ENCODE peak calls at places on chromosomes 11 and 22, in four cellular contexts. One of them, this sample, is unnamed.

GRCh38 chr11:35969089-35970046 is 25.5 kb downstream of the LDLRAD3 start:
- DNase-seq in effector CD8-positive, alpha-beta T cell: no peak
- DNase-seq in stimulated activated CD8-positive, alpha-beta memory T cell treated with anti-CD3 and anti-CD28 coated beads, Interleukin-2, amount 100 ng/mL, for 1 hour: no peak
- DNase-seq in activated CD4-positive, alpha-beta T cell treated with anti-CD3 and anti-CD28 coated beads, Interleukin-2, amount 50 U/mL, for 24 hours: no peak
- DNase-seq in this sample: peak

GRCh38 chr11:27694992-27695391 is 5.3 kb downstream of the BDNF start:
- DNase-seq in effector CD8-positive, alpha-beta T cell: no peak
- DNase-seq in stimulated activated CD8-positive, alpha-beta memory T cell treated with anti-CD3 and anti-CD28 coated beads, Interleukin-2, amount 100 ng/mL, for 1 hour: no peak
- DNase-seq in activated CD4-positive, alpha-beta T cell treated with anti-CD3 and anti-CD28 coated beads, Interleukin-2, amount 50 U/mL, for 24 hours: no peak
- DNase-seq in this sample: no peak

GRCh38 chr22:45238431-45239377 is 2.0 kb downstream of the KIAA0930 start:
- DNase-seq in stimulated activated CD8-positive, alpha-beta memory T cell treated with anti-CD3 and anti-CD28 coated beads, Interleukin-2, amount 100 ng/mL, for 1 hour: no peak
- DNase-seq in activated CD4-positive, alpha-beta T cell treated with anti-CD3 and anti-CD28 coated beads, Interleukin-2, amount 50 U/mL, for 24 hours: no peak
- DNase-seq in effector CD8-positive, alpha-beta T cell: no peak
- DNase-seq in this sample: no peak

GRCh38 chr22:19052941-19053551 is 69.2 kb downstream of the DGCR2 start:
- DNase-seq in activated CD4-positive, alpha-beta T cell treated with anti-CD3 and anti-CD28 coated beads, Interleukin-2, amount 50 U/mL, for 24 hours: no peak
- DNase-seq in stimulated activated CD8-positive, alpha-beta memory T cell treated with anti-CD3 and anti-CD28 coated beads, Interleukin-2, amount 100 ng/mL, for 1 hour: no peak
- DNase-seq in effector CD8-positive, alpha-beta T cell: no peak
- DNase-seq in this sample: no peak

GRCh38 chr11:116109228-116109627 is 605.0 kb upstream of the CADM1 start:
- DNase-seq in effector CD8-positive, alpha-beta T cell: no peak
- DNase-seq in stimulated activated CD8-positive, alpha-beta memory T cell treated with anti-CD3 and anti-CD28 coated beads, Interleukin-2, amount 100 ng/mL, for 1 hour: no peak
- DNase-seq in activated CD4-positive, alpha-beta T cell treated with anti-CD3 and anti-CD28 coated beads, Interleukin-2, amount 50 U/mL, for 24 hours: no peak
- DNase-seq in this sample: peak

GRCh38 chr11:115081972-115082371 is 403.6 kb downstream of the NXPE2 start:
- DNase-seq in stimulated activated CD8-positive, alpha-beta memory T cell treated with anti-CD3 and anti-CD28 coated beads, Interleukin-2, amount 100 ng/mL, for 1 hour: no peak
- DNase-seq in activated CD4-positive, alpha-beta T cell treated with anti-CD3 and anti-CD28 coated beads, Interleukin-2, amount 50 U/mL, for 24 hours: no peak
- DNase-seq in effector CD8-positive, alpha-beta T cell: no peak
- DNase-seq in this sample: no peak

GRCh38 chr11:22466809-22467208 is 128.6 kb downstream of the SLC17A6 start:
- DNase-seq in stimulated activated CD8-positive, alpha-beta memory T cell treated with anti-CD3 and anti-CD28 coated beads, Interleukin-2, amount 100 ng/mL, for 1 hour: no peak
- DNase-seq in effector CD8-positive, alpha-beta T cell: no peak
- DNase-seq in activated CD4-positive, alpha-beta T cell treated with anti-CD3 and anti-CD28 coated beads, Interleukin-2, amount 50 U/mL, for 24 hours: no peak
- DNase-seq in this sample: peak

GRCh38 chr11:113341388-113342165 is 27.2 kb downstream of the TTC12 start:
- DNase-seq in stimulated activated CD8-positive, alpha-beta memory T cell treated with anti-CD3 and anti-CD28 coated beads, Interleukin-2, amount 100 ng/mL, for 1 hour: no peak
- DNase-seq in activated CD4-positive, alpha-beta T cell treated with anti-CD3 and anti-CD28 coated beads, Interleukin-2, amount 50 U/mL, for 24 hours: no peak
- DNase-seq in effector CD8-positive, alpha-beta T cell: no peak
- DNase-seq in this sample: no peak

GRCh38 chr11:134800826-134801225 is 388.8 kb upstream of the B3GAT1 start:
- DNase-seq in effector CD8-positive, alpha-beta T cell: no peak
- DNase-seq in stimulated activated CD8-positive, alpha-beta memory T cell treated with anti-CD3 and anti-CD28 coated beads, Interleukin-2, amount 100 ng/mL, for 1 hour: no peak
- DNase-seq in activated CD4-positive, alpha-beta T cell treated with anti-CD3 and anti-CD28 coated beads, Interleukin-2, amount 50 U/mL, for 24 hours: no peak
- DNase-seq in this sample: no peak

GRCh38 chr22:30421695-30422480 is 3.7 kb upstream of the MTFP1 start:
- DNase-seq in effector CD8-positive, alpha-beta T cell: no peak
- DNase-seq in activated CD4-positive, alpha-beta T cell treated with anti-CD3 and anti-CD28 coated beads, Interleukin-2, amount 50 U/mL, for 24 hours: no peak
- DNase-seq in stimulated activated CD8-positive, alpha-beta memory T cell treated with anti-CD3 and anti-CD28 coated beads, Interleukin-2, amount 100 ng/mL, for 1 hour: no peak
- DNase-seq in this sample: peak

GRCh38 chr11:36008576-36008975 is 64.7 kb downstream of the LDLRAD3 start:
- DNase-seq in stimulated activated CD8-positive, alpha-beta memory T cell treated with anti-CD3 and anti-CD28 coated beads, Interleukin-2, amount 100 ng/mL, for 1 hour: no peak
- DNase-seq in activated CD4-positive, alpha-beta T cell treated with anti-CD3 and anti-CD28 coated beads, Interleukin-2, amount 50 U/mL, for 24 hours: no peak
- DNase-seq in effector CD8-positive, alpha-beta T cell: no peak
- DNase-seq in this sample: no peak

GRCh38 chr11:6617315-6617781 is 1.9 kb downstream of the TPP1 start:
- DNase-seq in activated CD4-positive, alpha-beta T cell treated with anti-CD3 and anti-CD28 coated beads, Interleukin-2, amount 50 U/mL, for 24 hours: no peak
- DNase-seq in stimulated activated CD8-positive, alpha-beta memory T cell treated with anti-CD3 and anti-CD28 coated beads, Interleukin-2, amount 100 ng/mL, for 1 hour: no peak
- DNase-seq in effector CD8-positive, alpha-beta T cell: no peak
- DNase-seq in this sample: no peak

GRCh38 chr11:17229481-17230152 is 21.8 kb upstream of the PIK3C2A start:
- DNase-seq in stimulated activated CD8-positive, alpha-beta memory T cell treated with anti-CD3 and anti-CD28 coated beads, Interleukin-2, amount 100 ng/mL, for 1 hour: no peak
- DNase-seq in activated CD4-positive, alpha-beta T cell treated with anti-CD3 and anti-CD28 coated beads, Interleukin-2, amount 50 U/mL, for 24 hours: no peak
- DNase-seq in effector CD8-positive, alpha-beta T cell: no peak
- DNase-seq in this sample: no peak

GRCh38 chr22:27687984-27688545 is 113.5 kb downstream of the MN1 start:
- DNase-seq in activated CD4-positive, alpha-beta T cell treated with anti-CD3 and anti-CD28 coated beads, Interleukin-2, amount 50 U/mL, for 24 hours: no peak
- DNase-seq in effector CD8-positive, alpha-beta T cell: no peak
- DNase-seq in stimulated activated CD8-positive, alpha-beta memory T cell treated with anti-CD3 and anti-CD28 coated beads, Interleukin-2, amount 100 ng/mL, for 1 hour: no peak
- DNase-seq in this sample: peak

GRCh38 chr11:69218946-69219720 is 63.4 kb downstream of the SMIM38 start:
- DNase-seq in effector CD8-positive, alpha-beta T cell: no peak
- DNase-seq in stimulated activated CD8-positive, alpha-beta memory T cell treated with anti-CD3 and anti-CD28 coated beads, Interleukin-2, amount 100 ng/mL, for 1 hour: no peak
- DNase-seq in activated CD4-positive, alpha-beta T cell treated with anti-CD3 and anti-CD28 coated beads, Interleukin-2, amount 50 U/mL, for 24 hours: no peak
- DNase-seq in this sample: no peak

GRCh38 chr11:33329705-33330329 is 72.6 kb downstream of the HIPK3 start:
- DNase-seq in effector CD8-positive, alpha-beta T cell: peak
- DNase-seq in stimulated activated CD8-positive, alpha-beta memory T cell treated with anti-CD3 and anti-CD28 coated beads, Interleukin-2, amount 100 ng/mL, for 1 hour: no peak
- DNase-seq in activated CD4-positive, alpha-beta T cell treated with anti-CD3 and anti-CD28 coated beads, Interleukin-2, amount 50 U/mL, for 24 hours: no peak
- DNase-seq in this sample: peak

GRCh38 chr22:34702279-34702678 is 363.7 kb upstream of the ISX start:
- DNase-seq in effector CD8-positive, alpha-beta T cell: no peak
- DNase-seq in activated CD4-positive, alpha-beta T cell treated with anti-CD3 and anti-CD28 coated beads, Interleukin-2, amount 50 U/mL, for 24 hours: no peak
- DNase-seq in stimulated activated CD8-positive, alpha-beta memory T cell treated with anti-CD3 and anti-CD28 coated beads, Interleukin-2, amount 100 ng/mL, for 1 hour: no peak
- DNase-seq in this sample: peak

GRCh38 chr11:129373489-129373953 is 2.1 kb upstream of the BARX2 start:
- DNase-seq in stimulated activated CD8-positive, alpha-beta memory T cell treated with anti-CD3 and anti-CD28 coated beads, Interleukin-2, amount 100 ng/mL, for 1 hour: no peak
- DNase-seq in activated CD4-positive, alpha-beta T cell treated with anti-CD3 and anti-CD28 coated beads, Interleukin-2, amount 50 U/mL, for 24 hours: no peak
- DNase-seq in effector CD8-positive, alpha-beta T cell: no peak
- DNase-seq in this sample: peak

GRCh38 chr22:27752771-27753170 is 48.8 kb downstream of the MN1 start:
- DNase-seq in activated CD4-positive, alpha-beta T cell treated with anti-CD3 and anti-CD28 coated beads, Interleukin-2, amount 50 U/mL, for 24 hours: no peak
- DNase-seq in effector CD8-positive, alpha-beta T cell: no peak
- DNase-seq in stimulated activated CD8-positive, alpha-beta memory T cell treated with anti-CD3 and anti-CD28 coated beads, Interleukin-2, amount 100 ng/mL, for 1 hour: no peak
- DNase-seq in this sample: peak

GRCh38 chr11:637593-638507 is 781 bp downstream of the DRD4 start:
- DNase-seq in stimulated activated CD8-positive, alpha-beta memory T cell treated with anti-CD3 and anti-CD28 coated beads, Interleukin-2, amount 100 ng/mL, for 1 hour: no peak
- DNase-seq in effector CD8-positive, alpha-beta T cell: no peak
- DNase-seq in activated CD4-positive, alpha-beta T cell treated with anti-CD3 and anti-CD28 coated beads, Interleukin-2, amount 50 U/mL, for 24 hours: no peak
- DNase-seq in this sample: no peak

GRCh38 chr11:133697161-133697560 is 148.2 kb downstream of the SPATA19 start:
- DNase-seq in effector CD8-positive, alpha-beta T cell: no peak
- DNase-seq in activated CD4-positive, alpha-beta T cell treated with anti-CD3 and anti-CD28 coated beads, Interleukin-2, amount 50 U/mL, for 24 hours: no peak
- DNase-seq in stimulated activated CD8-positive, alpha-beta memory T cell treated with anti-CD3 and anti-CD28 coated beads, Interleukin-2, amount 100 ng/mL, for 1 hour: no peak
- DNase-seq in this sample: no peak

GRCh38 chr11:69624293-69624692 is 16.7 kb upstream of the CCND1 start:
- DNase-seq in stimulated activated CD8-positive, alpha-beta memory T cell treated with anti-CD3 and anti-CD28 coated beads, Interleukin-2, amount 100 ng/mL, for 1 hour: no peak
- DNase-seq in activated CD4-positive, alpha-beta T cell treated with anti-CD3 and anti-CD28 coated beads, Interleukin-2, amount 50 U/mL, for 24 hours: no peak
- DNase-seq in effector CD8-positive, alpha-beta T cell: no peak
- DNase-seq in this sample: no peak

GRCh38 chr22:32555546-32555945 is 80.9 kb downstream of the FBXO7 start:
- DNase-seq in stimulated activated CD8-positive, alpha-beta memory T cell treated with anti-CD3 and anti-CD28 coated beads, Interleukin-2, amount 100 ng/mL, for 1 hour: no peak
- DNase-seq in effector CD8-positive, alpha-beta T cell: no peak
- DNase-seq in activated CD4-positive, alpha-beta T cell treated with anti-CD3 and anti-CD28 coated beads, Interleukin-2, amount 50 U/mL, for 24 hours: no peak
- DNase-seq in this sample: no peak

GRCh38 chr11:28690746-28691145 is 582.6 kb downstream of the METTL15 start:
- DNase-seq in effector CD8-positive, alpha-beta T cell: no peak
- DNase-seq in stimulated activated CD8-positive, alpha-beta memory T cell treated with anti-CD3 and anti-CD28 coated beads, Interleukin-2, amount 100 ng/mL, for 1 hour: no peak
- DNase-seq in activated CD4-positive, alpha-beta T cell treated with anti-CD3 and anti-CD28 coated beads, Interleukin-2, amount 50 U/mL, for 24 hours: no peak
- DNase-seq in this sample: no peak

GRCh38 chr11:92972248-92972647 is 2.8 kb downstream of the MTNR1B start:
- DNase-seq in effector CD8-positive, alpha-beta T cell: no peak
- DNase-seq in activated CD4-positive, alpha-beta T cell treated with anti-CD3 and anti-CD28 coated beads, Interleukin-2, amount 50 U/mL, for 24 hours: no peak
- DNase-seq in stimulated activated CD8-positive, alpha-beta memory T cell treated with anti-CD3 and anti-CD28 coated beads, Interleukin-2, amount 100 ng/mL, for 1 hour: no peak
- DNase-seq in this sample: no peak

This sample was measured in M059J.